ENCODE peak calls at places on chromosomes 5 and 9, in ten cellular contexts. T is CD8-positive, alpha-beta T cell; W is NCI-H2029 treated with DMSO at 0.1 percent for 48 hours; H is chondrocyte; G is NCI-H1092 treated with DMSO at 0.1 percent for 48 hours; L is EL; S is amniotic stem cell; C is hypothalamus; V is CD14-positive monocyte; R is left ventricle myocardium inferior. F is an unnamed sample.

GRCh38 chr5:72137826-72138409 is 30.6 kb downstream of the MAP1B start:
- DNase-seq in T (no peak), W (no peak), H (no peak), G (no peak), L (no peak), S (no peak), C (no peak), V (no peak), R (no peak), F (peak; percentile 49)

GRCh38 chr5:172383231-172383802 is 71.0 kb downstream of the SH3PXD2B start:
- DNase-seq in T (no peak), W (peak; percentile 83), H (no peak), G (peak; percentile 52), L (peak; percentile 51), S (no peak), C (no peak), V (no peak), R (no peak), F (peak; percentile 17)

GRCh38 chr9:33311953-33312352 is 21.6 kb downstream of the NFX1 start:
- DNase-seq in T (no peak), W (no peak), H (no peak), G (no peak), L (peak; percentile 22), S (no peak), C (no peak), V (no peak), R (no peak), F (no peak)

GRCh38 chr9:36078047-36078446 is 41.3 kb downstream of the RECK start:
- DNase-seq in T (no peak), W (no peak), H (no peak), G (no peak), L (no peak), S (no peak), C (no peak), V (no peak), R (no peak), F (no peak)

GRCh38 chr9:33197279-33197678 is 30.1 kb upstream of the B4GALT1 start:
- DNase-seq in T (no peak), W (no peak), H (no peak), G (no peak), L (no peak), S (no peak), C (no peak), V (no peak), R (peak; percentile 52), F (no peak)

GRCh38 chr5:126360467-126360866 is 62.7 kb upstream of the GRAMD2B start:
- DNase-seq in T (no peak), W (no peak), H (no peak), G (no peak), L (no peak), S (no peak), C (no peak), V (no peak), R (no peak), F (no peak)

GRCh38 chr5:31824886-31825774 is 186.2 kb downstream of the PDZD2 start:
- DNase-seq in T (peak; percentile 42), W (peak; percentile 19), H (no peak), G (peak; percentile 19), L (peak; percentile 61), S (peak; percentile 6), C (peak; percentile 2), V (no peak), R (no peak), F (peak; percentile 80)

GRCh38 chr5:31583129-31583528 is 51.0 kb downstream of the C5orf22 start:
- DNase-seq in T (no peak), W (no peak), H (no peak), G (no peak), L (no peak), S (no peak), C (no peak), V (no peak), R (no peak), F (no peak)

GRCh38 chr5:129246088-129246487 is 151.5 kb downstream of the ISOC1 start:
- DNase-seq in T (no peak), W (no peak), H (no peak), G (no peak), L (no peak), S (no peak), C (no peak), V (no peak), R (no peak), F (no peak)

GRCh38 chr5:133690746-133691145 is 78.4 kb upstream of the FSTL4 start:
- DNase-seq in T (no peak), W (no peak), H (no peak), G (no peak), L (no peak), S (no peak), C (no peak), V (no peak), R (no peak), F (no peak)

GRCh38 chr9:34782372-34782771 is 72.4 kb upstream of the CCL21 start:
- DNase-seq in T (no peak), W (no peak), H (no peak), G (no peak), L (no peak), S (no peak), C (no peak), V (no peak), R (no peak), F (no peak)

GRCh38 chr9:23554691-23555090 is 271.3 kb downstream of the ELAVL2 start:
- DNase-seq in T (no peak), W (no peak), H (no peak), G (no peak), L (no peak), S (no peak), C (no peak), V (no peak), R (no peak), F (no peak)

GRCh38 chr5:1963941-1964451 is 81.3 kb upstream of the IRX4 start:
- DNase-seq in T (no peak), W (no peak), H (no peak), G (no peak), L (no peak), S (no peak), C (no peak), V (no peak), R (no peak), F (no peak)

GRCh38 chr5:134097221-134097620 is 17.3 kb upstream of the TCF7 start:
- DNase-seq in T (peak; percentile 13), W (no peak), H (no peak), G (no peak), L (no peak), S (no peak), C (no peak), V (no peak), R (no peak), F (no peak)

GRCh38 chr9:63859475-63860215 is 1425.4 kb downstream of the FOXD4L5 start:
- DNase-seq in T (no peak), W (no peak), H (peak; percentile 73), G (no peak), L (peak; percentile 49), S (no peak), C (no peak), V (peak; percentile 46), R (peak; percentile 33), F (peak; percentile 3)

GRCh38 chr9:83422512-83422911 is 115.7 kb downstream of the FRMD3 start:
- DNase-seq in T (no peak), W (no peak), H (no peak), G (no peak), L (no peak), S (no peak), C (no peak), V (no peak), R (no peak), F (no peak)

GRCh38 chr9:77025146-77025545 is 5.7 kb downstream of the FOXB2 start:
- DNase-seq in T (no peak), W (no peak), H (no peak), G (no peak), L (peak; percentile 65), S (no peak), C (no peak), V (no peak), R (no peak), F (no peak)

GRCh38 chr5:80125962-80126480 is 90.9 kb downstream of the THBS4 start:
- DNase-seq in T (peak; percentile 24), W (no peak), H (no peak), G (no peak), L (peak; percentile 81), S (no peak), C (no peak), V (peak; percentile 73), R (no peak), F (no peak)

GRCh38 chr9:105457560-105458294 is 9.9 kb downstream of the FSD1L start:
- DNase-seq in T (no peak), W (no peak), H (no peak), G (no peak), L (no peak), S (no peak), C (no peak), V (no peak), R (peak; percentile 58), F (no peak)

GRCh38 chr9:33403941-33404781 is 1.8 kb upstream of the AQP7 start:
- DNase-seq in T (no peak), W (no peak), H (no peak), G (no peak), L (no peak), S (no peak), C (no peak), V (no peak), R (no peak), F (no peak)

GRCh38 chr5:13676531-13676930 is 268.0 kb downstream of the DNAH5 start:
- DNase-seq in T (no peak), W (no peak), H (no peak), G (no peak), L (no peak), S (no peak), C (no peak), V (no peak), R (no peak), F (no peak)

GRCh38 chr5:147805030-147805454 is 22.5 kb upstream of the JAKMIP2 start:
- DNase-seq in T (peak; percentile 63), W (no peak), H (no peak), G (no peak), L (no peak), S (no peak), C (no peak), V (peak; percentile 92), R (no peak), F (no peak)

GRCh38 chr5:2207966-2208544 is 325.3 kb upstream of the IRX4 start:
- DNase-seq in T (no peak), W (no peak), H (no peak), G (peak; percentile 21), L (no peak), S (no peak), C (no peak), V (no peak), R (no peak), F (peak; percentile 1)

GRCh38 chr9:70389188-70389587 is 25.3 kb downstream of the KLF9 start:
- DNase-seq in T (no peak), W (no peak), H (no peak), G (no peak), L (no peak), S (no peak), C (no peak), V (no peak), R (no peak), F (no peak)

GRCh38 chr9:121736964-121737462 is 85.6 kb downstream of the DAB2IP start:
- DNase-seq in T (no peak), W (no peak), H (no peak), G (no peak), L (peak; percentile 9), S (no peak), C (no peak), V (no peak), R (peak; percentile 44), F (peak; percentile 25)

GRCh38 chr5:113520429-113520828 is 6.9 kb downstream of the YTHDC2 start:
- DNase-seq in T (no peak), W (no peak), H (no peak), G (no peak), L (peak; percentile 60), S (no peak), C (no peak), V (no peak), R (no peak), F (no peak)

GRCh38 chr5:133247881-133248642 is 196.2 kb downstream of the HSPA4 start:
- DNase-seq in T (no peak), W (peak; percentile 35), H (no peak), G (no peak), L (peak; percentile 50), S (no peak), C (no peak), V (no peak), R (no peak), F (peak; percentile 92)

GRCh38 chr5:61322738-61323429 is 9.2 kb upstream of the ZSWIM6 start:
- DNase-seq in T (no peak), W (peak; percentile 61), H (no peak), G (no peak), L (peak; percentile 77), S (no peak), C (no peak), V (no peak), R (no peak), F (peak; percentile 93)